ENCODE peak calls at places on chromosomes 5 and 9, in seven cellular contexts. One of them, this sample, is unnamed.

GRCh38 chr5:180646963-180647305 is 2.5 kb downstream of the FLT4 start:
- DNase-seq in PC-9: no peak
- DNase-seq in uterus: peak
- DNase-seq in tibial artery: peak
- DNase-seq in adrenal gland: no peak
- DNase-seq in GM06990: no peak
- DNase-seq in WERI-Rb-1: no peak
- DNase-seq in this sample: no peak

GRCh38 chr5:31854625-31855526 is 215.9 kb downstream of the PDZD2 start:
- DNase-seq in adrenal gland: no peak
- DNase-seq in uterus: peak
- DNase-seq in tibial artery: peak
- DNase-seq in WERI-Rb-1: peak
- DNase-seq in GM06990: no peak
- DNase-seq in PC-9: no peak
- DNase-seq in this sample: no peak

GRCh38 chr5:54844905-54845566 is 140.4 kb downstream of the ESM1 start:
- DNase-seq in GM06990: no peak
- DNase-seq in adrenal gland: no peak
- DNase-seq in WERI-Rb-1: no peak
- DNase-seq in uterus: no peak
- DNase-seq in PC-9: peak
- DNase-seq in tibial artery: no peak
- DNase-seq in this sample: peak

GRCh38 chr5:172577510-172577909 is 63.6 kb upstream of the NEURL1B start:
- DNase-seq in uterus: no peak
- DNase-seq in WERI-Rb-1: no peak
- DNase-seq in adrenal gland: no peak
- DNase-seq in tibial artery: no peak
- DNase-seq in PC-9: no peak
- DNase-seq in GM06990: no peak
- DNase-seq in this sample: no peak

GRCh38 chr9:123282343-123283047 is 14.1 kb upstream of the STRBP start:
- DNase-seq in WERI-Rb-1: no peak
- DNase-seq in adrenal gland: peak
- DNase-seq in GM06990: no peak
- DNase-seq in PC-9: peak
- DNase-seq in tibial artery: no peak
- DNase-seq in uterus: peak
- DNase-seq in this sample: no peak

GRCh38 chr5:175853573-175854230 is 17.7 kb upstream of the CPLX2 start:
- DNase-seq in uterus: no peak
- DNase-seq in PC-9: no peak
- DNase-seq in tibial artery: no peak
- DNase-seq in GM06990: no peak
- DNase-seq in adrenal gland: peak
- DNase-seq in WERI-Rb-1: no peak
- DNase-seq in this sample: no peak

GRCh38 chr5:1037123-1037670 is 28.6 kb downstream of the NKD2 start:
- DNase-seq in tibial artery: no peak
- DNase-seq in PC-9: no peak
- DNase-seq in GM06990: no peak
- DNase-seq in uterus: no peak
- DNase-seq in WERI-Rb-1: no peak
- DNase-seq in adrenal gland: no peak
- DNase-seq in this sample: no peak

GRCh38 chr9:87872079-87872624 is 10.5 kb upstream of the SPATA31E1 start:
- DNase-seq in tibial artery: peak
- DNase-seq in GM06990: no peak
- DNase-seq in uterus: no peak
- DNase-seq in WERI-Rb-1: peak
- DNase-seq in adrenal gland: peak
- DNase-seq in PC-9: no peak
- DNase-seq in this sample: peak

GRCh38 chr9:124260769-124261603 is 3.2 kb downstream of the NEK6 start:
- DNase-seq in adrenal gland: no peak
- DNase-seq in PC-9: peak
- DNase-seq in uterus: no peak
- DNase-seq in WERI-Rb-1: no peak
- DNase-seq in tibial artery: peak
- DNase-seq in GM06990: no peak
- DNase-seq in this sample: peak

GRCh38 chr5:1886634-1887399 is 4.1 kb upstream of the IRX4 start:
- DNase-seq in uterus: no peak
- DNase-seq in GM06990: no peak
- DNase-seq in adrenal gland: no peak
- DNase-seq in WERI-Rb-1: no peak
- DNase-seq in tibial artery: no peak
- DNase-seq in PC-9: no peak
- DNase-seq in this sample: no peak

GRCh38 chr9:110926828-110927227 is 111.4 kb downstream of the LPAR1 start:
- DNase-seq in tibial artery: no peak
- DNase-seq in uterus: no peak
- DNase-seq in WERI-Rb-1: no peak
- DNase-seq in adrenal gland: no peak
- DNase-seq in GM06990: no peak
- DNase-seq in PC-9: no peak
- DNase-seq in this sample: no peak

GRCh38 chr5:93300309-93300923 is 280.6 kb downstream of the NR2F1-AS1 start:
- DNase-seq in tibial artery: no peak
- DNase-seq in uterus: no peak
- DNase-seq in WERI-Rb-1: no peak
- DNase-seq in PC-9: no peak
- DNase-seq in GM06990: no peak
- DNase-seq in adrenal gland: no peak
- DNase-seq in this sample: no peak

GRCh38 chr5:142667808-142668207 is 18.1 kb downstream of the FGF1 start:
- DNase-seq in PC-9: no peak
- DNase-seq in uterus: no peak
- DNase-seq in tibial artery: no peak
- DNase-seq in WERI-Rb-1: no peak
- DNase-seq in adrenal gland: no peak
- DNase-seq in GM06990: no peak
- DNase-seq in this sample: no peak

GRCh38 chr5:154449786-154450185 is 4.0 kb downstream of the SAP30L start:
- DNase-seq in WERI-Rb-1: no peak
- DNase-seq in uterus: no peak
- DNase-seq in adrenal gland: no peak
- DNase-seq in GM06990: no peak
- DNase-seq in tibial artery: no peak
- DNase-seq in PC-9: no peak
- DNase-seq in this sample: no peak

GRCh38 chr9:15469862-15470261 is 40.9 kb downstream of the PSIP1 start:
- DNase-seq in GM06990: no peak
- DNase-seq in adrenal gland: no peak
- DNase-seq in WERI-Rb-1: no peak
- DNase-seq in tibial artery: no peak
- DNase-seq in uterus: no peak
- DNase-seq in PC-9: no peak
- DNase-seq in this sample: no peak

GRCh38 chr9:74726581-74726980 is 161.1 kb downstream of the TRPM6 start:
- DNase-seq in PC-9: no peak
- DNase-seq in GM06990: no peak
- DNase-seq in tibial artery: no peak
- DNase-seq in uterus: no peak
- DNase-seq in adrenal gland: no peak
- DNase-seq in WERI-Rb-1: no peak
- DNase-seq in this sample: no peak

GRCh38 chr5:51685399-51685798 is 302.2 kb downstream of the ISL1 start:
- DNase-seq in tibial artery: no peak
- DNase-seq in adrenal gland: no peak
- DNase-seq in PC-9: no peak
- DNase-seq in uterus: no peak
- DNase-seq in GM06990: no peak
- DNase-seq in WERI-Rb-1: no peak
- DNase-seq in this sample: no peak

GRCh38 chr5:43190755-43191603 is 1.0 kb upstream of the NIM1K start:
- DNase-seq in uterus: no peak
- DNase-seq in tibial artery: no peak
- DNase-seq in GM06990: no peak
- DNase-seq in WERI-Rb-1: no peak
- DNase-seq in adrenal gland: no peak
- DNase-seq in PC-9: no peak
- DNase-seq in this sample: no peak

GRCh38 chr9:90331826-90332575 is 310.6 kb downstream of the DIRAS2 start:
- DNase-seq in adrenal gland: no peak
- DNase-seq in GM06990: no peak
- DNase-seq in uterus: no peak
- DNase-seq in WERI-Rb-1: no peak
- DNase-seq in PC-9: peak
- DNase-seq in tibial artery: no peak
- DNase-seq in this sample: no peak

GRCh38 chr9:16278420-16278999 is 592.0 kb downstream of the BNC2 start:
- DNase-seq in GM06990: no peak
- DNase-seq in adrenal gland: peak
- DNase-seq in WERI-Rb-1: no peak
- DNase-seq in PC-9: no peak
- DNase-seq in tibial artery: no peak
- DNase-seq in uterus: no peak
- DNase-seq in this sample: no peak

GRCh38 chr9:133460405-133461175 is 812 bp downstream of the CACFD1 start:
- DNase-seq in adrenal gland: peak
- DNase-seq in uterus: no peak
- DNase-seq in GM06990: no peak
- DNase-seq in WERI-Rb-1: peak
- DNase-seq in PC-9: peak
- DNase-seq in tibial artery: peak
- DNase-seq in this sample: no peak

GRCh38 chr5:56766926-56767325 is 48.4 kb upstream of the MAP3K1 start:
- DNase-seq in WERI-Rb-1: no peak
- DNase-seq in tibial artery: no peak
- DNase-seq in adrenal gland: no peak
- DNase-seq in GM06990: no peak
- DNase-seq in uterus: no peak
- DNase-seq in PC-9: no peak
- DNase-seq in this sample: no peak

GRCh38 chr9:131801811-131802210 is 61.9 kb upstream of the RAPGEF1 start:
- DNase-seq in PC-9: no peak
- DNase-seq in GM06990: no peak
- DNase-seq in adrenal gland: no peak
- DNase-seq in tibial artery: no peak
- DNase-seq in WERI-Rb-1: no peak
- DNase-seq in uterus: no peak
- DNase-seq in this sample: no peak

DNA sequence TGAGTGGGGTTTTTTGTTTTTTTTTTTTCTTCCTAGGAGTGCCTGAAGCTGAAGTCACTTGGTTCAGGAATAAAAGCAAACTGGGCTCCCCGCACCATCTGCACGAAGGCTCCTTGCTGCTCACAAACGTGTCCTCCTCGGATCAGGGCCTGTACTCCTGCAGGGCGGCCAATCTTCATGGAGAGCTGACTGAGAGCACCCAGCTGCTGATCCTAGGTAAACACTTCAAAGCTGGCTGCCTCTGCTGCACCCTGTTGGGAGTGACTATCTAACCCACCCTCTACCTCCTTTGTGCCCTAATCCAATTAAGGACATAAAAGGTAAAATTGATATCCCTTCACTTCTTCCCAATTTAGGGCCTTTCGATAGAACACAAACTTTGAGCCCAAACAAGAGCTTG is 206.8 kb downstream of the SAXO1 start:
- DNase-seq in WERI-Rb-1: peak
- DNase-seq in uterus: no peak
- DNase-seq in tibial artery: no peak
- DNase-seq in GM06990: no peak
- DNase-seq in adrenal gland: no peak
- DNase-seq in PC-9: no peak
- DNase-seq in this sample: no peak
- TF ChIP-seq CTCF in WERI-Rb-1: no peak
- TF ChIP-seq CTCF in uterus: no peak
- TF ChIP-seq CTCF in tibial artery: no peak
- TF ChIP-seq CTCF in GM06990: peak
- TF ChIP-seq CTCF in adrenal gland: no peak
- TF ChIP-seq CTCF in PC-9: no peak
- TF ChIP-seq CTCF in this sample: no peak

GRCh38 chr5:178123987-178124925 is 6.6 kb upstream of the RMND5B start:
- DNase-seq in tibial artery: no peak
- DNase-seq in GM06990: no peak
- DNase-seq in adrenal gland: no peak
- DNase-seq in WERI-Rb-1: no peak
- DNase-seq in uterus: no peak
- DNase-seq in PC-9: peak
- DNase-seq in this sample: no peak

GRCh38 chr5:178121450-178122276 is 8.3 kb downstream of the N4BP3 start:
- DNase-seq in PC-9: no peak
- DNase-seq in adrenal gland: no peak
- DNase-seq in tibial artery: no peak
- DNase-seq in uterus: peak
- DNase-seq in WERI-Rb-1: no peak
- DNase-seq in GM06990: no peak
- DNase-seq in this sample: no peak

GRCh38 chr5:178123094-178123986 is 7.5 kb upstream of the RMND5B start:
- DNase-seq in WERI-Rb-1: no peak
- DNase-seq in uterus: no peak
- DNase-seq in tibial artery: no peak
- DNase-seq in PC-9: peak
- DNase-seq in adrenal gland: no peak
- DNase-seq in GM06990: no peak
- DNase-seq in this sample: no peak

GRCh38 chr5:178120661-178121357 is 7.5 kb downstream of the N4BP3 start:
- DNase-seq in tibial artery: no peak
- DNase-seq in adrenal gland: peak
- DNase-seq in uterus: peak
- DNase-seq in PC-9: peak
- DNase-seq in GM06990: peak
- DNase-seq in WERI-Rb-1: peak
- DNase-seq in this sample: peak

GRCh38 chr5:178122346-178122745 is 8.5 kb upstream of the RMND5B start:
- DNase-seq in tibial artery: no peak
- DNase-seq in GM06990: no peak
- DNase-seq in WERI-Rb-1: no peak
- DNase-seq in PC-9: no peak
- DNase-seq in uterus: no peak
- DNase-seq in adrenal gland: no peak
- DNase-seq in this sample: no peak
- H3K4me3 ChIP-seq in tibial artery: no peak
- H3K4me3 ChIP-seq in GM06990: no peak
- H3K4me3 ChIP-seq in WERI-Rb-1: no peak
- H3K4me3 ChIP-seq in PC-9: no peak
- H3K4me3 ChIP-seq in uterus: no peak
- H3K4me3 ChIP-seq in adrenal gland: no peak
- H3K4me3 ChIP-seq in this sample: no peak

DNA sequence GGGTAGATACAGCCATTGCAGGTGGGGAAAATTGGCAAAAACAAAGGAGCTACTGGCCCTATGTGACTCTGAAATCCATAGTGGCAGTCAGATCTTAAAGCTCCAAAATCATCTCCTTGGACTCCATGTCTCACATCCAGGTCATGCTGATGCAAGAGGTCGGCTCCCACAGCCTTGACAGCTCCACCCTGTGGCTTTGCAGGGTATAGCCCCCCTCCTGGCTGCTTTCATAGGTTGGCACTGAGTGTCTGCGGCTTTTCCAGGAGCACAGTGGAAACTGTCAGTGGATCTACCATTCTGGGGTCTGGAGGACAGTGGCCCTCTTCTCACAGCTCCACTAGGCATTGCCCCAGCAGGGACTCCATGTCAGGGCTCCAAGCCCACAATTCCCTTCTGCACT is 1190.1 kb downstream of the CDH12 start:
- DNase-seq in tibial artery: no peak
- DNase-seq in PC-9: no peak
- DNase-seq in WERI-Rb-1: no peak
- DNase-seq in uterus: no peak
- DNase-seq in GM06990: no peak
- DNase-seq in adrenal gland: no peak
- DNase-seq in this sample: no peak
- TF ChIP-seq CTCF in tibial artery: no peak
- TF ChIP-seq CTCF in PC-9: peak
- TF ChIP-seq CTCF in WERI-Rb-1: peak
- TF ChIP-seq CTCF in uterus: no peak
- TF ChIP-seq CTCF in GM06990: no peak
- TF ChIP-seq CTCF in adrenal gland: no peak
- TF ChIP-seq CTCF in this sample: no peak

GRCh38 chr9:37574996-37575395 is 1.2 kb downstream of the FBXO10 start:
- DNase-seq in uterus: no peak
- DNase-seq in tibial artery: no peak
- DNase-seq in PC-9: no peak
- DNase-seq in WERI-Rb-1: peak
- DNase-seq in GM06990: no peak
- DNase-seq in adrenal gland: no peak
- DNase-seq in this sample: no peak
- H3K4me3 ChIP-seq in uterus: peak
- H3K4me3 ChIP-seq in tibial artery: peak
- H3K4me3 ChIP-seq in PC-9: no peak
- H3K4me3 ChIP-seq in WERI-Rb-1: peak
- H3K4me3 ChIP-seq in GM06990: peak
- H3K4me3 ChIP-seq in adrenal gland: no peak
- H3K4me3 ChIP-seq in this sample: peak

This sample was measured in retinal pigment epithelial cell.